ENCODE peak calls at places on chromosomes 13 and 19, in five cellular contexts. O, W, S, Q and E are unnamed samples.

GRCh38 chr19:4067396-4068057 is 828 bp upstream of the ZBTB7A start:
- DNase-seq in W (no peak), S (peak; percentile 68), O (no peak), Q (no peak), E (peak; percentile 73)

GRCh38 chr13:71021810-71022422 is 845.1 kb downstream of the DACH1 start:
- DNase-seq in O (peak; percentile 18), Q (no peak), W (no peak), S (no peak), E (no peak)

GRCh38 chr13:31955745-31956144 is 75.8 kb upstream of the FRY start:
- DNase-seq in S (no peak), W (no peak), O (peak; percentile 9), Q (no peak), E (no peak)

GRCh38 chr13:34731486-34731885 is 210.6 kb upstream of the NBEA start:
- DNase-seq in W (no peak), Q (peak; percentile 77), S (no peak), O (no peak), E (no peak)

GRCh38 chr19:50264483-50265186 is 61.2 kb downstream of the MYH14 start:
- DNase-seq in Q (no peak), W (no peak), O (no peak), S (no peak), E (no peak)

GRCh38 chr19:49559928-49560327 is 20.4 kb downstream of the NOSIP start:
- DNase-seq in W (no peak), O (no peak), Q (no peak), S (no peak), E (no peak)

GRCh38 chr19:49585023-49585422 is 3.9 kb downstream of the PRRG2 start:
- DNase-seq in W (no peak), O (no peak), Q (no peak), S (no peak), E (no peak)

GRCh38 chr19:17156947-17157302 is 58.2 kb upstream of the USE1 start:
- DNase-seq in W (no peak), S (no peak), Q (no peak), O (no peak), E (no peak)

DNA sequence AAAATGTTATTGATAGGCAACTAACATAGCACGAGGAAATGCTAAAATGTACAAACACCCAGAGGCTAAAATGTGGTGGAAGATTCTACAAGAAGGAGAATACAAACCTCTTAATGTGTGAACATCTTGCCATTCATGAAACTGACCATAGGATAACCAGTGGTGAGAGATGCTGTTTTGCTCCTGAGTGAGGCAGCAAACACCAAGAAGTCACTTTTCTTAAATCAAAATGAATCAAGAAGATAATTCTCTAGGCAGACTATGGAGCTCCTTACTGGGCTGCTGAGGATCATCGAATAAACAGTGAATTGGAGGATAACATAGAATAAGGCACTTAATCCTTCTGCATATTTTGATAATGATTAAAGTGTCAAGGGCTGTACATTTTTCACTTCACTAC is 375.4 kb upstream of the SLITRK6 start:
- DNase-seq in Q (no peak), O (no peak), W (no peak), S (no peak), E (no peak)
- TF ChIP-seq CTCF in Q (no peak), O (no peak), W (no peak), S (no peak), E (no peak)

GRCh38 chr13:101596803-101597202 is 144.3 kb downstream of the ITGBL1 start:
- DNase-seq in S (no peak), Q (no peak), W (no peak), O (no peak), E (no peak)
- TF ChIP-seq CTCF in S (no peak), Q (no peak), W (no peak), O (no peak), E (no peak)

DNA sequence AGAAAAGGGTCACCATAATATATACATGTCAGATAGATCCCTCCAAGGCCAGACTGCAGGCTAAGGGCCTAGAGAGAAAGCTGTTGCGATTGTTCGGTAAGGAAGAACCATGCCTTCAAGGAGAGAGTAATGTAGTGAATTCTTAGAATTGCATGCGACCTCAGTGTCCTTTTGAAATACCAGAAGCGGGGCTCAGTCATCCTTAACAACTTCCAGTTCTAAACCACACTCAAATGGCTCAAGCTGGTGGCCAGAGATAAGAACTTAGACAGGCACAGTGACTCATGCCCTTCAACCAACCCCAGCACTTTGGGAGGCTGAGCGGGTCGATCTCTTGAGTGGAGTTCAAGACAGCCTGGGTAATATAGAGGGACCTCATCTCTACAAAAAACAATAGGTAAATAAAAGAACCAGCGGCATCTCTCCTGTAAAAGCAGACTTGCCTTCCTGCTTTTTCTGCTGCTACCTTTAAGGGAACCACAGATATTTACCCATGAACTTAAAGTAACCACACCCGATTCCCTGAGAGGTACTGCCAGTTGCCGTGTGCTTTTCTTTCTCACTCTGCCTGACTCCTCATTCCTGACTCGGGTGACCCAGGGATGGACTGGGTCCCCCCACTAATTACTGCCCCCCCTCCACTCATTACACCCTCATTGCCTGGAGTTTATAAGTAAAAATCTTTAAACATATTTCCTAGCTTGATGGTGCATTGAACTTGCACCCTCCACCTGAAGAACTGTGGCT is 15.4 kb upstream of the SIGLEC6 start:
- DNase-seq in S (no peak), O (no peak), Q (no peak), W (no peak), E (no peak)
- TF ChIP-seq CTCF in S (no peak), O (no peak), Q (no peak), W (no peak), E (no peak)

DNA sequence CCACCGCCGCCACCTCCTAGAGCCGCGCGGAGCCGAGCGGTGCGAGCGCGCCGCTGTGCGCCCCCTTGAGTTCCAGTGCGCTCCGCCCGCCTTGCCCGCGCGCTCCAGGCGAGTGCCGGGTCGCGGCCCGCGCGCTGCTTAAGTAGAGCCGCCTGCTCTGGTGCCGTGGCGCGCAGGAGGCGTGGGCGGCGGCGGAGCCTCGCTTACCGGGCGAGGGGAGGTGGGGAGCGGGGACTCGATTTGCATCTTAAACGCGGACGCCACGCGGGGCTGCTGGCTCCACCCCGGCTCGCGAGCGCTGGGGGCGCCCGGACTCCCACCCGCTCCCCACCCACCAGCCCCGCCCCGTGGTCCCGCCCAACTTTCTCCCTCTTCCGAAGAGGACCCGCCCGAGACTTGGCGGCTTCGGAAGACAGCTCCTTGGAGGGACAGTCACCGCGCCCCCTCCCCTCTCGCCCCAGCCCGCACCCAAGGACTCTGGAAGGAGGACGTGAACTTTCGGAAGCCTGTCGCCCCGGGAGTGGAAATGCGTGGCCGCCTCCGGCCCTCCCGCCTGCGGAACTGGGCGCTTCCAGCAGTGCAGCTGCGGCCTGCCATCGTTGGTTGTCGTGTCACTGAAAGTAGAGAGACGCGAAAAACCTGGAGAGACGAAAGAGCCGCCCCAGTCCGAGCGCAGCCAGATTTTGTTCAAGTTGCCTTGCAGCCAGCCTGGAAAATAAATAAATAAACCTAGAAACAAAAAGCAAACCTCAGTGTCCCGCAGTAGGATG is at the start of gene KCTD12:
- DNase-seq in O (peak; percentile 92), S (peak; percentile 88), Q (peak; percentile 43), W (peak; percentile 79), E (peak; percentile 88)
- TF ChIP-seq CTCF in O (peak; percentile 37), S (peak; percentile 41), Q (peak; percentile 16), W (no peak), E (peak; percentile 53)

DNA sequence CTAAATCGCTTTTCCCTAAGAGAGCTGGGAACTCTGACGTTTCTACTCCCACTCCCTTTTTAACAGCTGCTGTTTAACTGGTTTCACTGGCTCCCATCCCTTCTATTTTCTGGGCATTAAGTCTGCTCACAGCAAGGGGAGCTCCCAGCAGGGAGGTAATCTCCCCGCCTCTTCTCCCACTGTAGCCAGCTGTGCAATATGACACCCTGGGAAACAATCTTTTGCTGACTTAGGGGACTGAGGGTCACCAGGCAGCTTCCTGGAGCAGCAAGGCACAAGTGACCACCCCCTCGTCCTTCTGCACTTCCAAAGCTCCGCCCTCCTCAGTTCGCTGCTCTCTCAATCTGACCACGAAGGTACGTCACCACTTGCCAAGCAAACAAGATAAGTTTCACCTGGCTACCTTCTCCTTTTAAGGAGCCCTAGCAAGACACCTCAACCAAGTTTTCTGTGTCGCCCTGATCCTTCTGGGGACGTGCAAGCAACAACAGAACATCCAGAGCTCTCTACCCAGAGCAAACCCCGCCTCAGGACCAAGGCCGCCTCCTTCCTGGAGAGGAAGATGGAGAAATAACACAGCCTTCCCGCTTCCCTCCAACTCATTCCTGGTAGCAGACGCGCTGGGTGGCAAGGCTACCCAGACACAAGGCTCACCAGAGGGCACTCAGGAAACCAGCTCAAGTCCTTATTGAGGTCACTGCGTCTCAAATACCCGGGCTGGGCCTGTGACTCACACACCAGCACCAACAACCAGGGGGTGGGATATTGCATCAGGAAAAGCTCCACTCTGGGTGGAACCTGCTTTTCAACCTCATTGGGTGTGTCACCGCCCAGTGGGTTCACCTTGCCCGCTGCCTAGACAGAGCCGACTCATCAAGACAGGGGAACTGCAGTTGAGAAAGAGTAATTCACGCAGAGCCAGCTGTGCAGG is 92.4 kb downstream of the STK24 start:
- DNase-seq in Q (peak; percentile 99), O (peak; percentile 84), W (no peak), S (no peak), E (peak; percentile 59)
- TF ChIP-seq CTCF in Q (peak; percentile 19), O (no peak), W (no peak), S (no peak), E (no peak)

GRCh38 chr13:27665333-27665732 is 43.6 kb downstream of the POLR1D start:
- DNase-seq in W (no peak), O (no peak), Q (no peak), S (no peak), E (no peak)
- TF ChIP-seq CTCF in W (no peak), O (no peak), Q (peak; percentile 14), S (no peak), E (no peak)